ENCODE peak calls at places on chromosomes 7 and 10, in nine cellular contexts. G is HL-60; J is iPS-NIHi11; M is globus pallidus; A is tibial nerve; B is activated T-cell treated with anti-CD3 and anti-CD28 coated beads, Interleukin-2, amount 50 U/mL, for 48 hours; X is M059J; U is GM12892; V is stimulated activated CD8-positive, alpha-beta memory T cell treated with anti-CD3 and anti-CD28 coated beads, Interleukin-15, amount 100 ng/mL, for 24 hours. P is an unnamed sample.

GRCh38 chr7:25297231-25297630 is 68.9 kb upstream of the NPVF start:
- DNase-seq in J (no peak), G (no peak), B (no peak), M (no peak), U (no peak), A (no peak), X (peak; percentile 37), V (no peak), P (no peak)

GRCh38 chr10:131870411-131870810 is 30.4 kb upstream of the PPP2R2D start:
- DNase-seq in X (no peak), G (no peak), J (no peak), V (no peak), B (no peak), A (no peak), M (no peak), U (no peak), P (no peak)

GRCh38 chr10:71747808-71748523 is 25.4 kb downstream of the VSIR start:
- DNase-seq in U (peak; percentile 56), B (no peak), V (no peak), M (no peak), A (no peak), G (peak; percentile 82), J (no peak), X (no peak), P (no peak)

GRCh38 chr10:22766693-22767092 is 52.3 kb upstream of the PIP4K2A start:
- DNase-seq in M (no peak), U (no peak), B (no peak), V (no peak), A (no peak), X (no peak), G (no peak), J (no peak), P (no peak)

GRCh38 chr10:113960617-113961260 is 82.9 kb upstream of the ADRB1 start:
- DNase-seq in G (peak; percentile 48), M (no peak), A (no peak), U (no peak), B (peak; percentile 33), J (no peak), X (peak; percentile 58), V (no peak), P (peak; percentile 50)

GRCh38 chr7:898460-898854 is 22.1 kb downstream of the GET4 start:
- DNase-seq in G (no peak), X (no peak), B (no peak), V (no peak), U (no peak), J (no peak), M (no peak), A (no peak), P (no peak)

GRCh38 chr7:155660758-155661093 is 16.3 kb downstream of the RBM33 start:
- DNase-seq in J (no peak), A (no peak), X (no peak), V (no peak), G (no peak), B (no peak), U (no peak), M (no peak), P (no peak)

GRCh38 chr10:76397210-76397881 is 965.9 kb downstream of the LRMDA start:
- DNase-seq in U (no peak), X (peak; percentile 91), A (peak; percentile 40), B (no peak), G (no peak), V (no peak), J (no peak), M (no peak), P (no peak)

GRCh38 chr10:128519581-128519980 is 393.4 kb upstream of the MKI67 start:
- DNase-seq in V (no peak), M (no peak), A (no peak), J (no peak), B (no peak), U (no peak), X (no peak), G (no peak), P (no peak)

GRCh38 chr7:158403013-158403821 is 184.4 kb downstream of the PTPRN2 start:
- DNase-seq in J (no peak), A (no peak), G (no peak), V (no peak), X (no peak), U (no peak), B (no peak), M (no peak), P (no peak)

GRCh38 chr7:79965946-79966345 is 168.7 kb upstream of the GNAI1 start:
- DNase-seq in X (no peak), M (no peak), A (no peak), G (no peak), B (no peak), U (no peak), V (no peak), J (no peak), P (no peak)

GRCh38 chr7:69739906-69740545 is 141.8 kb downstream of the AUTS2 start:
- DNase-seq in M (peak; percentile 66), G (no peak), B (no peak), V (no peak), J (no peak), A (no peak), U (no peak), X (peak; percentile 56), P (no peak)

GRCh38 chr10:9786576-9786975 is 1231.1 kb upstream of the CELF2 start:
- DNase-seq in G (no peak), U (no peak), A (no peak), J (no peak), V (no peak), B (no peak), M (no peak), X (peak; percentile 0), P (no peak)

GRCh38 chr7:128974241-128974934 is 36.7 kb downstream of the IRF5 start:
- DNase-seq in V (no peak), B (no peak), X (no peak), M (no peak), G (no peak), U (no peak), J (no peak), A (no peak), P (no peak)

GRCh38 chr7:37287093-37287492 is 161.6 kb downstream of the ELMO1 start:
- DNase-seq in V (no peak), M (no peak), J (no peak), G (no peak), U (no peak), X (peak; percentile 39), B (no peak), A (no peak), P (no peak)

GRCh38 chr7:11833431-11833830 is 1.4 kb upstream of the THSD7A start:
- DNase-seq in V (no peak), J (no peak), B (no peak), X (peak; percentile 50), G (no peak), U (no peak), M (no peak), A (no peak), P (no peak)

GRCh38 chr10:111093741-111094380 is 17.0 kb downstream of the ADRA2A start:
- DNase-seq in X (peak; percentile 46), B (no peak), U (no peak), G (no peak), M (no peak), V (no peak), J (no peak), A (no peak), P (no peak)

GRCh38 chr7:18961997-18962396 is 155.4 kb downstream of the TWIST1 start:
- DNase-seq in A (no peak), U (no peak), G (no peak), M (no peak), X (peak; percentile 77), V (no peak), J (no peak), B (no peak), P (no peak)

GRCh38 chr10:29610876-29611647 is 23.7 kb downstream of the SVIL start:
- DNase-seq in X (no peak), V (no peak), G (no peak), B (no peak), M (no peak), A (no peak), J (no peak), U (no peak), P (no peak)

GRCh38 chr10:27297848-27298524 is 57.4 kb upstream of the ACBD5 start:
- DNase-seq in G (no peak), U (no peak), M (no peak), B (no peak), V (no peak), A (no peak), J (no peak), X (peak; percentile 37), P (no peak)

GRCh38 chr7:29296421-29296820 is 101.8 kb downstream of the CHN2 start:
- DNase-seq in U (no peak), B (no peak), V (no peak), J (no peak), A (no peak), X (no peak), M (no peak), G (no peak), P (no peak)

GRCh38 chr7:105896407-105896842 is 20.0 kb upstream of the ATXN7L1 start:
- DNase-seq in J (no peak), G (no peak), U (no peak), M (no peak), X (peak; percentile 25), B (no peak), V (no peak), A (no peak), P (no peak)